ENCODE peak calls at places on chromosomes 11 and 22, in five cellular contexts. N is ecto neural progenitor cell; Q is activated CD4-positive, alpha-beta T cell treated with anti-CD3 and anti-CD28 coated beads for 48 hours; X is aorta; W is cardiac muscle cell. D is an unnamed sample.

GRCh38 chr11:1546536-1547466 is 25.3 kb downstream of the DUSP8 start:
- DNase-seq in Q (peak; percentile 57), X (peak; percentile 86), N (peak; percentile 82), W (peak; percentile 31), D (peak; percentile 36)

GRCh38 chr22:37661160-37661924 is 2.8 kb downstream of the PDXP start:
- DNase-seq in X (no peak), Q (no peak), W (peak; percentile 62), N (no peak), D (no peak)

GRCh38 chr11:2234963-2235362 is 35.4 kb downstream of the ASCL2 start:
- DNase-seq in X (no peak), N (peak; percentile 65), W (no peak), Q (no peak), D (no peak)

GRCh38 chr11:130531061-130531460 is 82.6 kb downstream of the ADAMTS15 start:
- DNase-seq in X (no peak), N (no peak), Q (no peak), W (peak; percentile 39), D (no peak)

GRCh38 chr22:23012081-23012622 is 58.2 kb upstream of the GNAZ start:
- DNase-seq in Q (peak; percentile 64), N (no peak), X (no peak), W (no peak), D (peak; percentile 69)

GRCh38 chr11:529740-530411 is 5.5 kb downstream of the HRAS start:
- DNase-seq in N (no peak), W (no peak), X (peak; percentile 66), Q (no peak), D (no peak)

GRCh38 chr11:6611092-6612007 is 666 bp downstream of the TAF10 start:
- DNase-seq in X (peak; percentile 86), W (peak; percentile 30), N (no peak), Q (peak; percentile 34), D (peak; percentile 28)

GRCh38 chr11:111063711-111064110 is 181.8 kb upstream of the POU2AF2 start:
- DNase-seq in Q (no peak), X (no peak), W (peak; percentile 21), N (no peak), D (no peak)

GRCh38 chr11:13169709-13170108 is 107.9 kb upstream of the BMAL1 start:
- DNase-seq in Q (no peak), X (no peak), W (peak; percentile 94), N (no peak), D (no peak)

GRCh38 chr22:46119729-46120419 is 30.5 kb upstream of the PPARA start:
- DNase-seq in N (no peak), X (no peak), W (peak; percentile 91), Q (no peak), D (no peak)

GRCh38 chr11:69472766-69473519 is 8.5 kb upstream of the LINC01488 start:
- DNase-seq in N (no peak), X (peak; percentile 52), W (no peak), Q (no peak), D (no peak)

GRCh38 chr11:61587951-61588695 is 7.2 kb upstream of the SYT7 start:
- DNase-seq in X (peak; percentile 82), N (peak; percentile 85), W (no peak), Q (peak; percentile 79), D (peak; percentile 70)

GRCh38 chr11:64879226-64879900 is 942 bp upstream of the EHD1 start:
- DNase-seq in N (no peak), X (no peak), Q (peak; percentile 26), W (no peak), D (no peak)